ENCODE peak calls at places on chromosomes 7 and 10, in seven cellular contexts. F, X, C, Z, R, P and N are unnamed samples.

GRCh38 chr7:140200102-140200989 is 23.6 kb upstream of the KDM7A start:
- DNase-seq in F (no peak), C (peak), X (no peak), R (peak), P (peak), Z (no peak), N (no peak)

GRCh38 chr7:22302193-22302592 is 54.8 kb downstream of the RAPGEF5 start:
- DNase-seq in R (no peak), C (no peak), Z (no peak), P (no peak), F (no peak), X (no peak), N (no peak)

GRCh38 chr7:151309306-151309705 is 32.3 kb upstream of the NUB1 start:
- DNase-seq in C (peak), Z (no peak), X (no peak), R (peak), F (no peak), P (no peak), N (no peak)

GRCh38 chr7:134356421-134356936 is 39.7 kb upstream of the SLC35B4 start:
- DNase-seq in R (no peak), X (no peak), Z (no peak), C (no peak), P (no peak), F (no peak), N (no peak)

GRCh38 chr10:25758041-25758457 is 176.0 kb upstream of the MYO3A start:
- DNase-seq in X (peak), P (peak), R (no peak), C (no peak), F (peak), Z (no peak), N (peak)

GRCh38 chr7:3272691-3273141 is 28.3 kb upstream of the SDK1 start:
- DNase-seq in R (peak), F (no peak), P (no peak), C (peak), Z (no peak), X (no peak), N (no peak)

GRCh38 chr10:89470628-89471027 is 56.3 kb downstream of the IFIT5 start:
- DNase-seq in R (peak), Z (no peak), F (no peak), P (no peak), C (peak), X (no peak), N (peak)

GRCh38 chr10:86300399-86300925 is 66.1 kb downstream of the GRID1 start:
- DNase-seq in C (no peak), X (no peak), R (no peak), P (no peak), Z (no peak), F (peak), N (no peak)

GRCh38 chr7:101238226-101239182 is 902 bp upstream of the CLDN15 start:
- DNase-seq in F (no peak), X (no peak), P (no peak), R (no peak), C (no peak), Z (peak), N (no peak)

GRCh38 chr10:4195214-4195613 is 410.2 kb upstream of the KLF6 start:
- DNase-seq in P (peak), Z (no peak), F (no peak), C (peak), X (no peak), R (peak), N (no peak)

GRCh38 chr7:92808006-92808405 is 28.4 kb downstream of the CDK6 start:
- DNase-seq in R (peak), F (no peak), X (no peak), P (no peak), C (peak), Z (no peak), N (no peak)

GRCh38 chr10:72186633-72187330 is 29.0 kb upstream of the ANAPC16 start:
- DNase-seq in C (peak), R (peak), P (no peak), X (no peak), Z (no peak), F (no peak), N (no peak)

GRCh38 chr10:133400624-133401424 is 6.9 kb downstream of the MTG1 start:
- DNase-seq in X (no peak), F (no peak), C (no peak), R (peak), Z (no peak), P (no peak), N (no peak)

GRCh38 chr7:98362517-98362916 is 38.4 kb downstream of the BAIAP2L1 start:
- DNase-seq in P (no peak), X (no peak), F (peak), Z (peak), C (no peak), R (no peak), N (peak)
- H2AK5ac ChIP-seq in P (no peak), X (no peak), F (no peak), Z (no peak), C (no peak), R (no peak), N (no peak)

GRCh38 chr7:44046321-44047061 is 2.0 kb downstream of the DBNL start:
- DNase-seq in P (peak), F (no peak), X (no peak), Z (no peak), R (no peak), C (no peak), N (no peak)
- H3K27ac ChIP-seq in P (no peak), F (no peak), X (no peak), Z (no peak), R (no peak), C (no peak), N (no peak)

GRCh38 chr10:81000781-81001180 is 463.1 kb downstream of the SH2D4B start:
- DNase-seq in Z (no peak), R (no peak), P (no peak), X (no peak), F (no peak), C (no peak), N (no peak)

GRCh38 chr10:81002382-81002781 is 464.7 kb downstream of the SH2D4B start:
- DNase-seq in X (no peak), C (no peak), F (no peak), P (no peak), Z (no peak), R (no peak), N (no peak)

DNA sequence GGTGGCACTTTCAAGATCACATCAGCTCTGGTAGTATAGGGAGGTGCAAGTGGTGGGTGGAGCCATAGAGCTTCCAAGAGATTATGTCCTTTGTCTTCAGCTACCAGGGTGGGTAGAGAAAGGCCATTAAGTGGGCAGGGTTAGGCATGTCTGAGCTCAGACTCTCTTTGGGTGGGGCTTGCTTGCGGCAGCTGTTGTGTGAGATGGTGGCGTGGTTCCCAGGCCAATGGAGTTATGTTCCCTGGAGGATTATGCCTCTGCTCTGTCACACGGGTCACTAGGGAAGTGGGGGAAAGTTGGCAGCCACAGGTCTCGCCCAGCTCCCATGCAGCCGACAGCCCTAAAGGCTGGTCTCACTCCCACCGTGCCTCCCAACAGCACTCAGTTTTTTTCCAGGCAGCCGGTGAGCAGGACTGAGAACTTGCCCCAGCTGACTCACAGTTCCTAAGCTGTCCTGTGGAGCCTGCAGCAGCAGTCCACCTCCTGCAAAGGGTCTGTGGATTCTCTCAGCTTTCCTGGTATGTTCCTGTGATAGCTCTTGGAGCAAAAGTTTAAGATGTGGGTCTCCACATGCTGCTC is 459.0 kb downstream of the SH2D4B start:
- DNase-seq in C (no peak), F (no peak), P (no peak), R (no peak), X (no peak), Z (no peak), N (no peak)
- H2AK5ac ChIP-seq in C (no peak), F (no peak), P (no peak), R (no peak), X (no peak), Z (no peak), N (no peak)

GRCh38 chr7:87874066-87874465 is 2.1 kb downstream of the SLC25A40 start:
- DNase-seq in P (no peak), R (no peak), X (no peak), F (no peak), C (no peak), Z (no peak), N (no peak)
- H3K27ac ChIP-seq in P (no peak), R (no peak), X (no peak), F (no peak), C (no peak), Z (no peak), N (no peak)